ENCODE peak calls at places on chromosomes 11 and 22, in seven cellular contexts. V, J, A, H, D, B and F are unnamed samples.

GRCh38 chr11:74575999-74576398 is 16.4 kb upstream of the POLD3 start:
- DNase-seq in J (no peak), A (no peak), D (no peak), V (no peak), B (no peak), H (no peak), F (no peak)

GRCh38 chr11:9203715-9204311 is 61.3 kb downstream of the DENND5A start:
- DNase-seq in D (no peak), B (no peak), V (no peak), J (no peak), H (no peak), A (peak), F (no peak)

GRCh38 chr22:30277547-30278344 is 11.1 kb upstream of the OSM start:
- DNase-seq in A (peak), J (peak), D (peak), V (peak), H (no peak), B (no peak), F (peak)

GRCh38 chr11:21710791-21711190 is 482.1 kb upstream of the ANO5 start:
- DNase-seq in J (no peak), B (no peak), D (no peak), A (no peak), V (no peak), H (no peak), F (peak)

GRCh38 chr11:86064236-86064803 is 4.6 kb downstream of the PICALM start:
- DNase-seq in A (no peak), J (no peak), D (peak), B (no peak), H (no peak), V (peak), F (peak)

GRCh38 chr11:120972621-120973020 is 51.3 kb upstream of the TBCEL start:
- DNase-seq in V (no peak), J (no peak), B (no peak), H (no peak), A (no peak), D (no peak), F (no peak)

GRCh38 chr22:48503876-48504275 is 1323.8 kb downstream of the BRD1 start:
- DNase-seq in B (no peak), D (no peak), H (no peak), V (no peak), J (no peak), A (no peak), F (no peak)

GRCh38 chr11:2898366-2899079 is 12.9 kb upstream of the CDKN1C start:
- DNase-seq in A (no peak), H (peak), J (peak), D (peak), V (peak), B (no peak), F (peak)

GRCh38 chr11:66293777-66294625 is 2.3 kb downstream of the TMEM151A start:
- DNase-seq in V (no peak), J (no peak), D (no peak), H (no peak), A (no peak), B (no peak), F (no peak)

GRCh38 chr11:46116007-46116711 is 5.1 kb downstream of the PHF21A start:
- DNase-seq in V (no peak), A (no peak), B (no peak), J (no peak), D (no peak), H (no peak), F (no peak)

GRCh38 chr22:46504586-46504985 is 32.8 kb downstream of the CELSR1 start:
- DNase-seq in H (no peak), D (no peak), A (no peak), J (no peak), B (no peak), V (no peak), F (no peak)

GRCh38 chr11:120229451-120230424 is 10.2 kb upstream of the POU2F3 start:
- DNase-seq in V (peak), D (peak), H (no peak), J (peak), B (no peak), A (peak), F (no peak)

GRCh38 chr11:79371152-79371551 is 69.7 kb downstream of the TENM4 start:
- DNase-seq in V (no peak), J (peak), B (no peak), D (no peak), A (no peak), H (no peak), F (peak)

GRCh38 chr11:78338138-78338537 is 79.5 kb downstream of the GAB2 start:
- DNase-seq in V (no peak), D (no peak), H (no peak), A (no peak), B (no peak), J (no peak), F (no peak)

GRCh38 chr11:103714246-103714645 is 322.2 kb upstream of the DDI1 start:
- DNase-seq in J (no peak), A (no peak), H (no peak), V (peak), D (peak), B (no peak), F (no peak)

GRCh38 chr11:119376197-119376847 is 5.2 kb downstream of the USP2 start:
- DNase-seq in J (no peak), H (peak), B (peak), V (peak), A (no peak), D (no peak), F (peak)

GRCh38 chr22:49208003-49208402 is 619.7 kb downstream of the BRD1 start:
- DNase-seq in B (peak), J (no peak), D (no peak), A (no peak), V (no peak), H (no peak), F (no peak)

GRCh38 chr22:39291501-39291900 is 27.9 kb downstream of the RPL3 start:
- DNase-seq in J (no peak), B (no peak), H (no peak), D (no peak), A (no peak), V (no peak), F (no peak)
- TF ChIP-seq CTCF in J (no peak), B (no peak), H (no peak), D (no peak), A (peak), V (no peak), F (peak)

GRCh38 chr22:43887391-43887790 is 4.4 kb downstream of the PNPLA5 start:
- DNase-seq in H (no peak), V (no peak), A (no peak), B (no peak), D (no peak), J (no peak), F (no peak)

GRCh38 chr22:43888740-43889139 is 3.1 kb downstream of the PNPLA5 start:
- DNase-seq in D (no peak), J (no peak), V (no peak), B (peak), H (no peak), A (no peak), F (no peak)

GRCh38 chr22:43891360-43892182 is at the start of gene PNPLA5:
- DNase-seq in B (peak), J (no peak), V (peak), D (peak), A (no peak), H (no peak), F (no peak)

GRCh38 chr22:43890901-43891331 is 897 bp downstream of the PNPLA5 start:
- DNase-seq in V (no peak), B (peak), A (no peak), H (no peak), J (no peak), D (no peak), F (no peak)

GRCh38 chr22:43889366-43890253 is 2.2 kb downstream of the PNPLA5 start:
- DNase-seq in V (peak), J (no peak), D (peak), A (no peak), B (peak), H (no peak), F (peak)
- TF ChIP-seq CTCF in V (peak), J (no peak), D (peak), A (no peak), B (no peak), H (no peak), F (peak)

GRCh38 chr11:55719608-55720160 is 53.6 kb upstream of the OR5D13 start:
- DNase-seq in V (no peak), J (no peak), A (no peak), D (peak), H (no peak), B (no peak), F (no peak)

GRCh38 chr11:55714982-55715888 is 53.2 kb downstream of the OR4C6 start:
- DNase-seq in J (no peak), H (no peak), B (no peak), D (no peak), A (no peak), V (no peak), F (no peak)
- TF ChIP-seq CTCF in J (peak), H (no peak), B (no peak), D (no peak), A (no peak), V (peak), F (no peak)

GRCh38 chr22:23911318-23911980 is 17.3 kb downstream of the MIF start:
- DNase-seq in J (no peak), B (no peak), H (no peak), A (no peak), V (no peak), D (no peak), F (no peak)
- TF ChIP-seq CTCF in J (no peak), B (no peak), H (no peak), A (no peak), V (no peak), D (no peak), F (no peak)

DNA sequence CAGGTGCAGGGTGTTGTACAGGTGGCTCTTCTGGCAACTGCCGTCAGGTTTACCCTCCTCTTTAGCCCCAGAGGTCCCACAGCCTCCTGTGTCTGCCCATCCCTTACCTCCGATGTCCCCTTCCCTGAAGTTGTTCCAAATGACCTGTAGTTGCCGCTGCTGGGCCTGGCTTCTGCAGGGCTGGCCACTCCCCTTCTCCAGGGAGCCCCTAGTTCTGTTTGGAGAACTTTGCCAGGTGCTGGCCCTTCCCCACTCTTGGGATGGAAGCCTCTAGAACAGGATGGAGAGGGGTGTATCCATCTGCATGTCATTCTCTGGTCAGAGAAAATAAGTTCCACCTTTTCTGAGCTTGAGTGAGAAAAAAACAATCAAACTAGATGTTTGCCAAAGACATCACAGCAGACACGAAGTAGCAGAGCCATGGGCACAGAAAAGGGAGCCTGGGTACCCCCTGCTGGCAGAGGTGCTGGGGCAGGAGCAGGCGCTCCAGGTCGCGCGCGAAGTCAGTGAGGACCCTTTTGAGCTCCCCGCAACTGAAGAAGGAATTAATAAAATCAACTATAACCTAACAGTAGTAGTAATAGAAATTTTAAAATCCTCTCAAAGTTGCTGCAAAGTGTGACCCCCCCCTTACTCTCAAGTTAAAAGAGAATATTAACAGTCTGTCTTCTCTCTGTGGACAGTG is 20.2 kb upstream of the PARVB start:
- DNase-seq in A (peak), B (no peak), H (no peak), V (peak), D (no peak), J (no peak), F (no peak)
- TF ChIP-seq CTCF in A (peak), B (no peak), H (no peak), V (no peak), D (no peak), J (no peak), F (no peak)

GRCh38 chr22:36808611-36809344 is 8.1 kb downstream of the PVALB start:
- DNase-seq in A (no peak), J (no peak), D (no peak), B (no peak), H (no peak), V (no peak), F (no peak)

GRCh38 chr22:36811094-36811797 is 5.6 kb downstream of the PVALB start:
- DNase-seq in B (no peak), H (no peak), J (no peak), A (no peak), D (no peak), V (no peak), F (no peak)

GRCh38 chr22:36809351-36809750 is 7.5 kb downstream of the PVALB start:
- DNase-seq in B (no peak), V (no peak), D (no peak), J (no peak), A (no peak), H (no peak), F (no peak)

GRCh38 chr22:36806824-36807223 is 10.0 kb downstream of the PVALB start:
- DNase-seq in H (no peak), D (no peak), B (no peak), V (no peak), J (no peak), A (no peak), F (no peak)

DNA sequence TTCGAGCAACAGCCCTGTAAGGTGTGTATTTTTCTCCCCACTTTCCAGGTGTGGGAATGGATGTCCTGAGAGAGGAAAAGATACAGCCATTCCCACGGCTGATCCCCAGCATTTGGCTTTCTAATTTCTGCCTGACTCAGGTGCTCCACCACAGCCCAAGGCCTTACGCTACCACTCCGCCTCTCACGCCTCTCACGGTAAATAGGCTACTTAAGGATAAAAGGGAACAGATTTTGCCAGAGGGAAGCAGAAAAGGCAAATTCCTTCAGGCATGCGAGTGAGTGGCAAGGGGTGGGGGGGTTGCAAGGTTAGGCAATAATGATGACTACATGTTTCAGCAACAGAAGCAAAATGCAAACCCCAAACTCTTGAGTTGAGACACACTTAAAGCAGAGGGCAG is 9.2 kb downstream of the PVALB start:
- DNase-seq in A (no peak), J (no peak), D (no peak), H (no peak), B (no peak), V (no peak), F (no peak)
- TF ChIP-seq CTCF in A (no peak), J (no peak), D (no peak), H (no peak), B (no peak), V (no peak), F (no peak)

DNA sequence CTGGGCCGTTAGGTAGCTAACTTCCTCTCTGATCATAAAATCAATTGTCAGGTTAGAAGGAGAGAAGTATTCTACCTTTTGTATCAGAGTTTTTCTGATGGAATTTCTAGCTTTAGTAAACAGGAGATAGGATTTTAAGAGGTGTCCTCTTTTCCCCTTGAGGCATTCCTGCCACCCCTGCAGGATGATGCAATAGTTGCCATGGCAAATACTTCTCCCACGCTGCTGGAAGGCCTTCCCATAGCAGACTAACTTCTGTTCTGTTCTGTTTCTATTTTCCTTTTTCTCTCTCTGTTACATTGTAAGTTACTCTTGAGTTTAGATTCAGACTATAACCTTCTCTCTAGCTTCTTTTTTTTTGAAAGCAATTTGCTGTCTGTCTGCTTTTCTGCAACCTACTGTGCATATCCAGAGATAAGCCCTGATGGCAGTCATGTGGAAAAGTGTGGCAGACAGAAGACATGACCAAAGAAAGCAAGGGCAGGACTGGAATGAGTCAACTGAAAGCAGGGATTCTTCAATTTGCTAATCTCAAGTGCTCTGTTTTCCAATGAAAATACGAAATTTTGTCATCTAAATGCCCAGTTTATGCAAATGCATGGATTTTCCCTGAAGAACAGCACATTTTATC is 679.1 kb downstream of the DLG2 start:
- DNase-seq in H (no peak), B (no peak), J (no peak), A (peak), D (peak), V (peak), F (peak)
- TF ChIP-seq CTCF in H (no peak), B (no peak), J (no peak), A (no peak), D (no peak), V (no peak), F (no peak)

GRCh38 chr11:132335311-132335710 is 964.9 kb downstream of the NTM start:
- DNase-seq in D (no peak), A (no peak), H (no peak), J (no peak), V (no peak), B (no peak), F (no peak)
- TF ChIP-seq CTCF in D (no peak), A (no peak), H (no peak), J (no peak), V (no peak), B (no peak), F (no peak)